ENCODE peak calls at places on chromosomes 4 and X, in four cellular contexts. R, W, F and L are unnamed samples.

GRCh38 chr4:184284336-184284690 is 66.6 kb upstream of the ENPP6 start:
- DNase-seq in R (no peak), W (no peak), F (no peak), L (no peak)

GRCh38 chr4:113248320-113248719 is 198.9 kb downstream of the ANK2 start:
- DNase-seq in R (peak; percentile 10), W (peak; percentile 83), F (no peak), L (peak; percentile 13)

GRCh38 chrX:49844622-49845021 is 15.5 kb downstream of the PAGE4 start:
- DNase-seq in R (no peak), W (no peak), F (no peak), L (no peak)

GRCh38 chrX:106980952-106981626 is 18.9 kb downstream of the MORC4 start:
- DNase-seq in R (no peak), W (no peak), F (no peak), L (no peak)

GRCh38 chr4:14169460-14169859 is 541.9 kb upstream of the BOD1L1 start:
- DNase-seq in R (no peak), W (no peak), F (no peak), L (no peak)

GRCh38 chrX:35919536-35920309 is at the start of gene CFAP47:
- DNase-seq in R (no peak), W (peak; percentile 50), F (no peak), L (peak; percentile 38)

GRCh38 chrX:21166302-21166982 is 207.8 kb upstream of the CNKSR2 start:
- DNase-seq in R (peak; percentile 18), W (no peak), F (no peak), L (no peak)

GRCh38 chr4:25448379-25449109 is 71.5 kb downstream of the ANAPC4 start:
- DNase-seq in R (no peak), W (no peak), F (no peak), L (no peak)

GRCh38 chr4:81466841-81467671 is 4.7 kb downstream of the RASGEF1B start:
- DNase-seq in R (peak; percentile 56), W (peak; percentile 73), F (peak; percentile 11), L (peak; percentile 35)

GRCh38 chr4:108794136-108794535 is 31.3 kb upstream of the ETNPPL start:
- DNase-seq in R (no peak), W (no peak), F (no peak), L (no peak)

GRCh38 chr4:53043096-53043495 is 181.0 kb downstream of the RASL11B start:
- DNase-seq in R (no peak), W (no peak), F (no peak), L (no peak)

GRCh38 chr4:150906987-150907633 is 108.0 kb downstream of the LRBA start:
- DNase-seq in R (no peak), W (no peak), F (no peak), L (no peak)

GRCh38 chrX:131477498-131477897 is 66.4 kb upstream of the OR13H1 start:
- DNase-seq in R (no peak), W (no peak), F (no peak), L (no peak)
- TF ChIP-seq SUZ12 in R (no peak), W (no peak), F (no peak), L (no peak)

GRCh38 chr4:532588-533317 is 33.7 kb downstream of the PIGG start:
- DNase-seq in R (no peak), W (peak; percentile 51), F (no peak), L (peak; percentile 52)
- TF ChIP-seq SP1 in R (no peak), W (no peak), F (no peak), L (no peak)

DNA sequence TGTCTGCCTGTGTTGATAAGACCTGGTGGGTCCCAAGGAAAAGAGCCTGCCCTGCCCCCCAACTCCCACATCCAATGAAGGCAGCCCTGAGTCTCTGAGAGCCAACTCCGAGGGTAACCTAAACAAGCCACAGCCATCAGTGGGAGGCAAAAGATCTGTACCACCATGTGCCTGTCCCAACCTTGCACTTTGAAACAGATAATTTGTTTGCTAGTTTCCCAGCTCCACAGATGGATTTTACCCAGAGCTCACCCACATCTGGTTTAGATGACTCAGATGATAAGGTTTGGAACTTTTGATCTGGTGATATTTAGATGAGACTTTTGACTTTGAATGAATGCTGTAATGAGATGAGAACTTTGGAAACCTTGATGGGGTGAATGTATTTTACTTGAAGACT is 246.0 kb upstream of the PSAPL1 start:
- DNase-seq in R (no peak), W (no peak), F (no peak), L (no peak)
- TF ChIP-seq SUZ12 in R (no peak), W (no peak), F (no peak), L (no peak)

DNA sequence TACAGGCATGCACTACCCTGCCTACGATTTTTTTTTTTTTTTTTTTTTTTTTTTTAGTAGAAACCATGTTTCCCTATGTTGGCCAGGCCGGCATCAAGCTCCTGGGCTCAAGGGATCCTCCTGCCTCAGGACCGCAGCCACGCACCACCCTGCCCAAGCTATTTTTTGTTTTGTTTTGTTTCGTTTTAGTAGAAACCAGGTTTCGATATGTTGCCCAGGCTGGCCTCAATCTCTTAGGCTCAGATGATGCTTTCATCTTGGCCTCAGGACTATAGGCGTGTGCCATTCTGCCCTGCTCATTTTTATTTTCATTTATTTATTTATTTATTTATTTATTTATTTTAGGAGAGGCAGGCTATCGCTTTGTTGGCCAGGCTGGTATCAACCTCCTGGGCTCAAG is 1.2 kb upstream of the SSX3 start:
- DNase-seq in R (no peak), W (no peak), F (no peak), L (no peak)
- TF ChIP-seq SP1 in R (no peak), W (no peak), F (no peak), L (no peak)

GRCh38 chr4:123939621-123940020 is 543.0 kb downstream of the SPRY1 start:
- DNase-seq in R (no peak), W (no peak), F (no peak), L (peak; percentile 10)
- TF ChIP-seq SUZ12 in R (no peak), W (no peak), F (no peak), L (no peak)

GRCh38 chr4:123699823-123700822 is 303.5 kb downstream of the SPRY1 start:
- DNase-seq in R (peak; percentile 31), W (no peak), F (no peak), L (no peak)
- TF ChIP-seq SP1 in R (no peak), W (no peak), F (no peak), L (no peak)

DNA sequence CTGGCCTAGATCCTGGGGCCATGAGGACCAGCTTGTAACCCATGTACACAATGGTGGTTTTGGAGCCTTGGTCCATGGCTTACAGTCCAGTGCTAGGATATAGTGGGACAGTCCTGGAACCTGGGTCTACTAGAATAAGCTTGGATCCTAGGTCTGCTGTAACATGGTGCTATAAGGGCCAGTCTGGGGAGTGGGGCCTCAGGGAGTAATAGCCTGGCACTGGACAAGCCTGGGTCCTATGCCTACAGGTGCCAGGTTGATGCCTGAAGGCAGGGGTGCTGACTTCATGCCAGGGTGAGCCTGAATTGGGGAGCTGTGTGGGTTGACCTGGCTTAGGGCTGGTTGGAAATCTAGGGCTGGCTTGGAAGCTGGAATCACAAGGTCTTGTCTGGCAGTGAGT is 756.3 kb upstream of the ADGRL3 start:
- DNase-seq in R (no peak), W (no peak), F (no peak), L (no peak)
- TF ChIP-seq SUZ12 in R (no peak), W (no peak), F (no peak), L (no peak)

GRCh38 chrX:115493015-115493414 is 68.0 kb upstream of the PLS3 start:
- DNase-seq in R (no peak), W (no peak), F (no peak), L (no peak)
- TF ChIP-seq SP1 in R (no peak), W (no peak), F (no peak), L (no peak)

GRCh38 chr4:3044812-3045499 is 29.4 kb downstream of the HTT-AS start:
- DNase-seq in R (no peak), W (no peak), F (no peak), L (no peak)
- TF ChIP-seq SUZ12 in R (no peak), W (no peak), F (no peak), L (no peak)

GRCh38 chr4:89249716-89250361 is 57.8 kb downstream of the GPRIN3 start:
- DNase-seq in R (no peak), W (no peak), F (no peak), L (no peak)

GRCh38 chr4:89245459-89245858 is 62.1 kb downstream of the GPRIN3 start:
- DNase-seq in R (peak; percentile 1), W (no peak), F (no peak), L (no peak)

GRCh38 chr4:89249313-89249712 is 58.3 kb downstream of the GPRIN3 start:
- DNase-seq in R (no peak), W (no peak), F (no peak), L (no peak)

GRCh38 chr4:89248879-89249281 is 58.7 kb downstream of the GPRIN3 start:
- DNase-seq in R (no peak), W (no peak), F (no peak), L (no peak)

DNA sequence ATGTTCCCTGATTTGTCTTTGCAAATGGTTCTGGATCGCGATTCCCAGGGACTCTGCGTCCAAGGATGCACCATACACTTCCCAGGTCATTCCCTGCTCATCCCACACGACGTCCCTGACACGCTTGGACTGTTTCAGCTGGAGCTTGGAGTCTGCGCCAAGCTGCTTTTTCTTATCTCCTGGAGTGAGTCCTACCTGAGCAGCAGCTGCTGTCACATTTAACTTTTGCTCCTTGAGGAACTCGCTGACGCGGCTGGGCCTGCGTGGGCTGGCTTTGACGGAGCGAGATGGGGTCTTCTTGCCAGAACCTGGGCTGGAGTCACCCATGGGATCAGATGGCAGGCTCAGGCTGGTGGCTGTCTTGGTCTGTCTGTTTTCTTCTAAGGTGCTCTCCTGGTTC is 59.6 kb downstream of the GPRIN3 start:
- DNase-seq in R (no peak), W (no peak), F (no peak), L (no peak)
- TF ChIP-seq SP1 in R (no peak), W (no peak), F (no peak), L (no peak)